ENCODE peak calls at places on chromosomes 11 and 22, in eight cellular contexts. C is tibial nerve; R is CD4-positive, alpha-beta memory T cell; V is esophagus squamous epithelium; Z is amniotic stem cell; K is left colon; D is kidney glomerular epithelial cell; P is GM18507. W is an unnamed sample.

GRCh38 chr11:134170177-134170908 is 53.4 kb downstream of the NCAPD3 start:
- DNase-seq in C (no peak), R (no peak), V (no peak), Z (no peak), K (no peak), D (no peak), P (no peak), W (no peak)

GRCh38 chr11:20854214-20854613 is 184.8 kb downstream of the NELL1 start:
- DNase-seq in C (no peak), R (no peak), V (no peak), Z (no peak), K (no peak), D (no peak), P (no peak), W (no peak)

GRCh38 chr22:38755911-38756532 is at the start of gene SUN2:
- DNase-seq in C (peak), R (peak), V (peak), Z (peak), K (peak), D (peak), P (peak), W (no peak)

GRCh38 chr11:47408598-47409439 is 429 bp downstream of the SLC39A13 start:
- DNase-seq in C (no peak), R (peak), V (no peak), Z (peak), K (peak), D (peak), P (no peak), W (peak)

GRCh38 chr11:65448418-65449196 is 26.0 kb downstream of the NEAT1 start:
- DNase-seq in C (no peak), R (no peak), V (no peak), Z (no peak), K (no peak), D (no peak), P (no peak), W (no peak)

GRCh38 chr11:61860054-61860903 is 31.1 kb downstream of the FADS3 start:
- DNase-seq in C (no peak), R (no peak), V (no peak), Z (no peak), K (peak), D (no peak), P (no peak), W (no peak)

GRCh38 chr11:117663826-117664225 is 133.2 kb downstream of the DSCAML1 start:
- DNase-seq in C (no peak), R (no peak), V (no peak), Z (no peak), K (no peak), D (no peak), P (no peak), W (no peak)

GRCh38 chr11:86360775-86361395 is 13.8 kb upstream of the CCDC81 start:
- DNase-seq in C (no peak), R (no peak), V (no peak), Z (peak), K (no peak), D (peak), P (no peak), W (peak)

GRCh38 chr11:34640050-34640971 is 19.4 kb downstream of the EHF start:
- DNase-seq in C (no peak), R (no peak), V (no peak), Z (no peak), K (peak), D (peak), P (no peak), W (no peak)

GRCh38 chr11:45928535-45929215 is 6.2 kb downstream of the LARGE2 start:
- DNase-seq in C (no peak), R (no peak), V (no peak), Z (no peak), K (no peak), D (no peak), P (no peak), W (no peak)

GRCh38 chr11:45007011-45007410 is 56.3 kb upstream of the TP53I11 start:
- DNase-seq in C (no peak), R (no peak), V (no peak), Z (no peak), K (no peak), D (no peak), P (no peak), W (no peak)

GRCh38 chr22:33952776-33953175 is 32.5 kb upstream of the LARGE1 start:
- DNase-seq in C (no peak), R (no peak), V (no peak), Z (no peak), K (no peak), D (no peak), P (no peak), W (no peak)

GRCh38 chr11:109062445-109062844 is 359.5 kb upstream of the C11orf87 start:
- DNase-seq in C (no peak), R (no peak), V (no peak), Z (no peak), K (no peak), D (no peak), P (no peak), W (no peak)

GRCh38 chr11:95920460-95921105 is 3.3 kb downstream of the MTMR2 start:
- DNase-seq in C (no peak), R (no peak), V (no peak), Z (no peak), K (no peak), D (no peak), P (no peak), W (no peak)

GRCh38 chr11:117878314-117878938 is 2.0 kb upstream of the FXYD6 start:
- DNase-seq in C (no peak), R (no peak), V (no peak), Z (no peak), K (no peak), D (no peak), P (no peak), W (no peak)

GRCh38 chr22:30000566-30000965 is 79.7 kb upstream of the HORMAD2 start:
- DNase-seq in C (no peak), R (no peak), V (no peak), Z (no peak), K (no peak), D (peak), P (no peak), W (no peak)

GRCh38 chr11:959608-960007 is 33.9 kb downstream of the AP2A2 start:
- DNase-seq in C (no peak), R (no peak), V (no peak), Z (no peak), K (no peak), D (no peak), P (no peak), W (no peak)

GRCh38 chr22:35766654-35767580 is 49.2 kb downstream of the APOL5 start:
- DNase-seq in C (no peak), R (no peak), V (no peak), Z (no peak), K (no peak), D (no peak), P (no peak), W (no peak)

GRCh38 chr22:33350391-33350955 is 292.3 kb upstream of the SYN3 start:
- DNase-seq in C (no peak), R (no peak), V (no peak), Z (no peak), K (no peak), D (peak), P (no peak), W (no peak)

GRCh38 chr11:67269401-67270255 is 3.4 kb downstream of the GRK2 start:
- DNase-seq in C (no peak), R (no peak), V (no peak), Z (no peak), K (peak), D (no peak), P (no peak), W (no peak)

GRCh38 chr11:5303643-5304042 is 1.9 kb upstream of the OR51B4 start:
- DNase-seq in C (no peak), R (no peak), V (no peak), Z (no peak), K (no peak), D (no peak), P (no peak), W (no peak)

GRCh38 chr11:125883375-125883774 is 4.1 kb upstream of the HYLS1 start:
- DNase-seq in C (no peak), R (no peak), V (no peak), Z (no peak), K (peak), D (no peak), P (no peak), W (no peak)

GRCh38 chr22:19097518-19097917 is 24.7 kb downstream of the DGCR2 start:
- DNase-seq in C (no peak), R (no peak), V (no peak), Z (no peak), K (no peak), D (no peak), P (no peak), W (no peak)

GRCh38 chr11:132559371-132560036 is 972.8 kb downstream of the OPCML start:
- DNase-seq in C (no peak), R (no peak), V (no peak), Z (no peak), K (no peak), D (no peak), P (no peak), W (no peak)

GRCh38 chr22:20750461-20751184 is 23.3 kb upstream of the SERPIND1 start:
- DNase-seq in C (peak), R (peak), V (no peak), Z (peak), K (peak), D (peak), P (peak), W (peak)

GRCh38 chr11:12130180-12130980 is 20.0 kb downstream of the MICAL2 start:
- DNase-seq in C (no peak), R (no peak), V (no peak), Z (no peak), K (peak), D (no peak), P (no peak), W (no peak)

GRCh38 chr11:12075822-12076821 is 34.3 kb upstream of the MICAL2 start:
- DNase-seq in C (no peak), R (no peak), V (no peak), Z (peak), K (no peak), D (peak), P (no peak), W (peak)